ENCODE peak calls at places on chromosomes 11 and 22, in ten cellular contexts. One of them, this sample, is unnamed.

GRCh38 chr22:44042822-44043221 is 18.7 kb downstream of the PARVB start:
- DNase-seq in astrocyte of the spinal cord: peak
- DNase-seq in astrocyte of the cerebellum: no peak
- DNase-seq in coronary artery: no peak
- DNase-seq in AG04450: peak
- DNase-seq in ovary: no peak
- DNase-seq in prostate gland: no peak
- DNase-seq in tibial artery: no peak
- DNase-seq in fibroblast of lung: peak
- DNase-seq in fibroblast of villous mesenchyme: no peak
- DNase-seq in this sample: no peak

GRCh38 chr11:47175746-47176327 is 842 bp downstream of the ARFGAP2 start:
- DNase-seq in astrocyte of the spinal cord: no peak
- DNase-seq in astrocyte of the cerebellum: no peak
- DNase-seq in coronary artery: no peak
- DNase-seq in AG04450: no peak
- DNase-seq in ovary: no peak
- DNase-seq in prostate gland: no peak
- DNase-seq in tibial artery: no peak
- DNase-seq in fibroblast of lung: no peak
- DNase-seq in fibroblast of villous mesenchyme: no peak
- DNase-seq in this sample: no peak

GRCh38 chr22:39565414-39565944 is 5.1 kb upstream of the CACNA1I start:
- DNase-seq in astrocyte of the spinal cord: no peak
- DNase-seq in astrocyte of the cerebellum: no peak
- DNase-seq in coronary artery: no peak
- DNase-seq in AG04450: no peak
- DNase-seq in ovary: no peak
- DNase-seq in prostate gland: no peak
- DNase-seq in tibial artery: no peak
- DNase-seq in fibroblast of lung: no peak
- DNase-seq in fibroblast of villous mesenchyme: no peak
- DNase-seq in this sample: no peak

GRCh38 chr11:128518493-128519207 is 68.7 kb downstream of the ETS1 start:
- DNase-seq in astrocyte of the spinal cord: peak
- DNase-seq in astrocyte of the cerebellum: no peak
- DNase-seq in coronary artery: no peak
- DNase-seq in AG04450: no peak
- DNase-seq in ovary: no peak
- DNase-seq in prostate gland: no peak
- DNase-seq in tibial artery: no peak
- DNase-seq in fibroblast of lung: peak
- DNase-seq in fibroblast of villous mesenchyme: peak
- DNase-seq in this sample: no peak

GRCh38 chr11:44814881-44815592 is 88.3 kb downstream of the TSPAN18 start:
- DNase-seq in astrocyte of the spinal cord: peak
- DNase-seq in astrocyte of the cerebellum: peak
- DNase-seq in coronary artery: no peak
- DNase-seq in AG04450: no peak
- DNase-seq in ovary: no peak
- DNase-seq in prostate gland: no peak
- DNase-seq in tibial artery: no peak
- DNase-seq in fibroblast of lung: peak
- DNase-seq in fibroblast of villous mesenchyme: peak
- DNase-seq in this sample: no peak

GRCh38 chr11:116946414-116946813 is 109.0 kb upstream of the APOA1 start:
- DNase-seq in astrocyte of the spinal cord: peak
- DNase-seq in astrocyte of the cerebellum: no peak
- DNase-seq in coronary artery: no peak
- DNase-seq in AG04450: no peak
- DNase-seq in ovary: no peak
- DNase-seq in prostate gland: peak
- DNase-seq in tibial artery: no peak
- DNase-seq in fibroblast of lung: no peak
- DNase-seq in fibroblast of villous mesenchyme: peak
- DNase-seq in this sample: no peak

GRCh38 chr11:103338621-103339484 is 229.6 kb downstream of the DYNC2H1 start:
- DNase-seq in astrocyte of the spinal cord: peak
- DNase-seq in astrocyte of the cerebellum: no peak
- DNase-seq in coronary artery: no peak
- DNase-seq in AG04450: no peak
- DNase-seq in ovary: no peak
- DNase-seq in prostate gland: no peak
- DNase-seq in tibial artery: no peak
- DNase-seq in fibroblast of lung: no peak
- DNase-seq in fibroblast of villous mesenchyme: peak
- DNase-seq in this sample: no peak

GRCh38 chr11:126104420-126104819 is 41.8 kb upstream of the CDON start:
- DNase-seq in astrocyte of the spinal cord: no peak
- DNase-seq in astrocyte of the cerebellum: no peak
- DNase-seq in coronary artery: no peak
- DNase-seq in AG04450: no peak
- DNase-seq in ovary: no peak
- DNase-seq in prostate gland: no peak
- DNase-seq in tibial artery: no peak
- DNase-seq in fibroblast of lung: no peak
- DNase-seq in fibroblast of villous mesenchyme: no peak
- DNase-seq in this sample: no peak

DNA sequence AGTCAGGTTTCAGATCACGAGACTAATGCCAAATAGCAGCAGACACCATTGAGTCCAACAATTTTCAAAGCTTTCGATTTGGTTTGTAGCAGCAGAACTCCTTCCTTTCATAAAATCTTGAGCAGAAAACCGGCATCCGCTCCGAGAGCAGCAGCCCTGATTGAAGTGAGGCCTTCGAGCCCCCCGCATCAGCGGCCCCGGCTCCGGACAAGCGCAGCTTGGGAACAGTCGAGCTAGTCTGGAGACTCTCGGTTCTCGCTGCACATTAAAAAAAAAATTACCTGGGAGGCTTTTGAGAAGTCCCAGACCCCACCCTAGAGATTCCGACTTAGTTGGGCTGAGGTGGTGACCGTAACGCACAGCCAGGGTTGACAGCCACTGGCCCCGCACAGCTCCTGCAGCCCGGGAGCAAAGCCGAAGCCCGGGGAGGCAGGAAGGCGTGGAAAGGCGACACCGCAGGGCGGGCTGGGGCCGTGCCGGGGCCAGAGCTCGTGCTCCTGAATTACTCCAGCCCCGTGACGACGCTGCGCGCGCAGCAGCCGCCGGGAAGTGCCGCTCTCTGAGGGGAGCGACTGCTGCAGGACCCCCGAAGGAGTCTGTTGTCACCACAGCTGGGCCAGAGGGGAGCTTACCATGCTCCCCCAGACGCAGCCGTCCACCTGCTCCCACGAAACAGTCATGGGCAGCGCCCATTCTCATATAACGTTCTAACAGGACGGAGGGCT is 57.8 kb downstream of the SPATA19 start:
- DNase-seq in astrocyte of the spinal cord: no peak
- DNase-seq in astrocyte of the cerebellum: no peak
- DNase-seq in coronary artery: no peak
- DNase-seq in AG04450: no peak
- DNase-seq in ovary: no peak
- DNase-seq in prostate gland: no peak
- DNase-seq in tibial artery: no peak
- DNase-seq in fibroblast of lung: no peak
- DNase-seq in fibroblast of villous mesenchyme: no peak
- DNase-seq in this sample: no peak
- H3K4me3 ChIP-seq in astrocyte of the spinal cord: no peak
- H3K4me3 ChIP-seq in astrocyte of the cerebellum: no peak
- H3K4me3 ChIP-seq in coronary artery: peak
- H3K4me3 ChIP-seq in AG04450: no peak
- H3K4me3 ChIP-seq in ovary: no peak
- H3K4me3 ChIP-seq in prostate gland: no peak
- H3K4me3 ChIP-seq in tibial artery: no peak
- H3K4me3 ChIP-seq in fibroblast of lung: no peak
- H3K4me3 ChIP-seq in fibroblast of villous mesenchyme: no peak
- H3K4me3 ChIP-seq in this sample: no peak

DNA sequence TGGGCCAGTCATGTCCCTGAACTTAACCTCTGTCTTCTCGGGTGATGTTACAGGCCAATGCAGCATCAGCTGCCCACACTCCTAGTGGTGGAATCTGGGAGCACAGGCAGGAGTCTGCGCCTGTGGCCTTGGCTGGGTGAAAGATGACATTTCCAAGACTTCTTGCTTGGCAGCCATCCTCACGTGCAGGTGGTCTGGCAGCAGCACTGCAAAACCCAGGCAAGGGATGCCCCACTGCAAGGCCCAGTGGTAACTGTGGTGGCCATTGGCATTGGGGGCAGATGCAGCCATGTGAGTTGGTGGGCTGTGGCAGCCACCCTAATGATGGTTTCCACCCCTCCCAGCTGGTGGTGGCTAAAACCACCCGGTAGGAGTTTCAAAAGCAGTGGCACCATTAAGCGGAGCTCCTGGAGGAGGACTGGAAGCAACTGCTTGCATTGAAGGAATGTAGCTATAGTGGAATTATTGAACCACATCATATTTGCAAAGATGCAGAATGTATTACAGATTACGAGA is 120.5 kb upstream of the TOP3B start:
- DNase-seq in astrocyte of the spinal cord: no peak
- DNase-seq in astrocyte of the cerebellum: no peak
- DNase-seq in coronary artery: no peak
- DNase-seq in AG04450: no peak
- DNase-seq in ovary: no peak
- DNase-seq in prostate gland: no peak
- DNase-seq in tibial artery: no peak
- DNase-seq in fibroblast of lung: no peak
- DNase-seq in fibroblast of villous mesenchyme: no peak
- DNase-seq in this sample: no peak
- TF ChIP-seq CTCF in astrocyte of the spinal cord: peak
- TF ChIP-seq CTCF in astrocyte of the cerebellum: peak
- TF ChIP-seq CTCF in coronary artery: no peak
- TF ChIP-seq CTCF in AG04450: peak
- TF ChIP-seq CTCF in ovary: no peak
- TF ChIP-seq CTCF in prostate gland: no peak
- TF ChIP-seq CTCF in tibial artery: no peak
- TF ChIP-seq CTCF in fibroblast of lung: peak
- TF ChIP-seq CTCF in fibroblast of villous mesenchyme: peak
- TF ChIP-seq CTCF in this sample: peak

GRCh38 chr11:62555464-62556092 is 9.0 kb upstream of the AHNAK start:
- DNase-seq in astrocyte of the spinal cord: no peak
- DNase-seq in astrocyte of the cerebellum: no peak
- DNase-seq in coronary artery: no peak
- DNase-seq in AG04450: no peak
- DNase-seq in ovary: no peak
- DNase-seq in prostate gland: peak
- DNase-seq in tibial artery: peak
- DNase-seq in fibroblast of lung: peak
- DNase-seq in fibroblast of villous mesenchyme: no peak
- DNase-seq in this sample: no peak
- H3K4me3 ChIP-seq in astrocyte of the spinal cord: no peak
- H3K4me3 ChIP-seq in astrocyte of the cerebellum: peak
- H3K4me3 ChIP-seq in coronary artery: peak
- H3K4me3 ChIP-seq in AG04450: peak
- H3K4me3 ChIP-seq in ovary: no peak
- H3K4me3 ChIP-seq in prostate gland: no peak
- H3K4me3 ChIP-seq in tibial artery: no peak
- H3K4me3 ChIP-seq in fibroblast of lung: no peak
- H3K4me3 ChIP-seq in fibroblast of villous mesenchyme: peak
- H3K4me3 ChIP-seq in this sample: peak

GRCh38 chr11:125086633-125087296 is 23.7 kb downstream of the SLC37A2 start:
- DNase-seq in astrocyte of the spinal cord: no peak
- DNase-seq in astrocyte of the cerebellum: no peak
- DNase-seq in coronary artery: no peak
- DNase-seq in AG04450: no peak
- DNase-seq in ovary: no peak
- DNase-seq in prostate gland: no peak
- DNase-seq in tibial artery: no peak
- DNase-seq in fibroblast of lung: no peak
- DNase-seq in fibroblast of villous mesenchyme: no peak
- DNase-seq in this sample: no peak

GRCh38 chr11:125084761-125085231 is 21.7 kb downstream of the SLC37A2 start:
- DNase-seq in astrocyte of the spinal cord: no peak
- DNase-seq in astrocyte of the cerebellum: no peak
- DNase-seq in coronary artery: no peak
- DNase-seq in AG04450: no peak
- DNase-seq in ovary: no peak
- DNase-seq in prostate gland: no peak
- DNase-seq in tibial artery: no peak
- DNase-seq in fibroblast of lung: no peak
- DNase-seq in fibroblast of villous mesenchyme: no peak
- DNase-seq in this sample: no peak

GRCh38 chr11:125083312-125084056 is 20.4 kb downstream of the SLC37A2 start:
- DNase-seq in astrocyte of the spinal cord: no peak
- DNase-seq in astrocyte of the cerebellum: no peak
- DNase-seq in coronary artery: no peak
- DNase-seq in AG04450: no peak
- DNase-seq in ovary: no peak
- DNase-seq in prostate gland: no peak
- DNase-seq in tibial artery: no peak
- DNase-seq in fibroblast of lung: no peak
- DNase-seq in fibroblast of villous mesenchyme: no peak
- DNase-seq in this sample: no peak

GRCh38 chr11:125084057-125084416 is 20.9 kb downstream of the SLC37A2 start:
- DNase-seq in astrocyte of the spinal cord: no peak
- DNase-seq in astrocyte of the cerebellum: no peak
- DNase-seq in coronary artery: no peak
- DNase-seq in AG04450: no peak
- DNase-seq in ovary: no peak
- DNase-seq in prostate gland: no peak
- DNase-seq in tibial artery: no peak
- DNase-seq in fibroblast of lung: no peak
- DNase-seq in fibroblast of villous mesenchyme: no peak
- DNase-seq in this sample: no peak

GRCh38 chr11:125085301-125086081 is 22.4 kb downstream of the SLC37A2 start:
- DNase-seq in astrocyte of the spinal cord: no peak
- DNase-seq in astrocyte of the cerebellum: no peak
- DNase-seq in coronary artery: no peak
- DNase-seq in AG04450: no peak
- DNase-seq in ovary: no peak
- DNase-seq in prostate gland: no peak
- DNase-seq in tibial artery: no peak
- DNase-seq in fibroblast of lung: no peak
- DNase-seq in fibroblast of villous mesenchyme: no peak
- DNase-seq in this sample: no peak
- TF ChIP-seq CTCF in astrocyte of the spinal cord: no peak
- TF ChIP-seq CTCF in astrocyte of the cerebellum: no peak
- TF ChIP-seq CTCF in coronary artery: no peak
- TF ChIP-seq CTCF in AG04450: no peak
- TF ChIP-seq CTCF in ovary: no peak
- TF ChIP-seq CTCF in prostate gland: no peak
- TF ChIP-seq CTCF in tibial artery: no peak
- TF ChIP-seq CTCF in fibroblast of lung: no peak
- TF ChIP-seq CTCF in fibroblast of villous mesenchyme: no peak
- TF ChIP-seq CTCF in this sample: no peak

GRCh38 chr11:7485854-7486425 is 634 bp downstream of the OLFML1 start:
- DNase-seq in astrocyte of the spinal cord: no peak
- DNase-seq in astrocyte of the cerebellum: no peak
- DNase-seq in coronary artery: no peak
- DNase-seq in AG04450: no peak
- DNase-seq in ovary: no peak
- DNase-seq in prostate gland: no peak
- DNase-seq in tibial artery: no peak
- DNase-seq in fibroblast of lung: no peak
- DNase-seq in fibroblast of villous mesenchyme: no peak
- DNase-seq in this sample: no peak
- H3K4me3 ChIP-seq in astrocyte of the spinal cord: no peak
- H3K4me3 ChIP-seq in astrocyte of the cerebellum: no peak
- H3K4me3 ChIP-seq in coronary artery: peak
- H3K4me3 ChIP-seq in AG04450: no peak
- H3K4me3 ChIP-seq in ovary: peak
- H3K4me3 ChIP-seq in prostate gland: no peak
- H3K4me3 ChIP-seq in tibial artery: peak
- H3K4me3 ChIP-seq in fibroblast of lung: peak
- H3K4me3 ChIP-seq in fibroblast of villous mesenchyme: peak
- H3K4me3 ChIP-seq in this sample: no peak